ENCODE peak calls at places on chromosome X, in six cellular contexts. O, J, L, U, A and P are unnamed samples.

GRCh38 chrX:110321081-110321480 is 3.2 kb upstream of the AMMECR1 start:
- DNase-seq in U (no peak), L (no peak), O (no peak), A (no peak), J (no peak), P (no peak)

GRCh38 chrX:73768120-73768519 is 205.1 kb downstream of the CHIC1 start:
- DNase-seq in A (no peak), J (no peak), L (no peak), O (no peak), U (no peak), P (no peak)

GRCh38 chrX:49246541-49246940 is 11.3 kb downstream of the CCDC22 start:
- DNase-seq in U (no peak), L (no peak), J (no peak), A (no peak), O (no peak), P (no peak)

GRCh38 chrX:49877397-49878101 is 1.7 kb upstream of the USP27X start:
- DNase-seq in A (no peak), O (no peak), U (no peak), J (no peak), L (no peak), P (no peak)

GRCh38 chrX:42992199-42992943 is 214.4 kb upstream of the PPP1R2C start:
- DNase-seq in A (no peak), O (no peak), J (no peak), U (no peak), L (no peak), P (no peak)

GRCh38 chrX:141341341-141341740 is 99.0 kb upstream of the SPANXC start:
- DNase-seq in L (no peak), U (no peak), J (no peak), A (no peak), O (no peak), P (no peak)

GRCh38 chrX:103540145-103540544 is 20.9 kb upstream of the RAB40A start:
- DNase-seq in U (no peak), A (no peak), O (no peak), L (no peak), J (no peak), P (no peak)

GRCh38 chrX:69318651-69319305 is 153.5 kb upstream of the PJA1 start:
- DNase-seq in L (peak; percentile 7), J (no peak), A (no peak), O (peak; percentile 31), U (no peak), P (no peak)

GRCh38 chrX:12721042-12721441 is 70.2 kb upstream of the PRPS2 start:
- DNase-seq in J (no peak), O (no peak), L (no peak), A (no peak), U (no peak), P (no peak)

GRCh38 chrX:128438082-128438481 is 385.9 kb upstream of the ACTRT1 start:
- DNase-seq in J (no peak), U (no peak), O (no peak), A (no peak), L (no peak), P (no peak)

GRCh38 chrX:103658681-103659433 is 27.6 kb downstream of the MORF4L2 start:
- DNase-seq in U (no peak), L (no peak), A (no peak), J (no peak), O (no peak), P (no peak)

GRCh38 chrX:15441464-15441863 is 51.7 kb downstream of the PIR start:
- DNase-seq in L (no peak), A (no peak), O (no peak), U (no peak), J (no peak), P (no peak)

GRCh38 chrX:68660746-68661145 is 13.3 kb downstream of the STARD8 start:
- DNase-seq in A (no peak), U (no peak), O (no peak), J (no peak), L (no peak), P (no peak)

GRCh38 chrX:101764538-101764937 is 104.9 kb upstream of the ARMCX2 start:
- DNase-seq in O (no peak), U (no peak), J (no peak), A (no peak), L (no peak), P (no peak)

GRCh38 chrX:155959018-155959587 is 38.4 kb upstream of the IL9R start:
- DNase-seq in J (no peak), O (no peak), L (no peak), A (no peak), U (no peak), P (no peak)

GRCh38 chrX:73851014-73852009 is 288.3 kb downstream of the CHIC1 start:
- DNase-seq in L (peak; percentile 70), J (no peak), U (no peak), O (no peak), A (peak; percentile 94), P (peak; percentile 90)

GRCh38 chrX:149073464-149073863 is 431.6 kb downstream of the IDS start:
- DNase-seq in A (no peak), L (no peak), J (no peak), U (no peak), O (peak; percentile 19), P (no peak)

GRCh38 chrX:18931972-18932371 is 51.9 kb downstream of the PHKA2 start:
- DNase-seq in A (no peak), O (no peak), L (peak; percentile 64), U (no peak), J (no peak), P (no peak)

GRCh38 chrX:13372203-13372980 is 52.5 kb upstream of the ATXN3L start:
- DNase-seq in J (no peak), O (no peak), U (no peak), L (no peak), A (no peak), P (no peak)

GRCh38 chrX:153953342-153953830 is 8.9 kb upstream of the RENBP start:
- DNase-seq in U (peak; percentile 28), L (peak; percentile 95), J (no peak), A (no peak), O (peak; percentile 92), P (peak; percentile 81)

GRCh38 chrX:9656277-9656676 is 109.4 kb downstream of the GPR143 start:
- DNase-seq in U (no peak), J (no peak), A (no peak), L (no peak), O (no peak), P (no peak)

GRCh38 chrX:9909254-9909653 is 57.9 kb upstream of the CLDN34 start:
- DNase-seq in U (no peak), L (no peak), J (no peak), A (no peak), O (no peak), P (no peak)

DNA sequence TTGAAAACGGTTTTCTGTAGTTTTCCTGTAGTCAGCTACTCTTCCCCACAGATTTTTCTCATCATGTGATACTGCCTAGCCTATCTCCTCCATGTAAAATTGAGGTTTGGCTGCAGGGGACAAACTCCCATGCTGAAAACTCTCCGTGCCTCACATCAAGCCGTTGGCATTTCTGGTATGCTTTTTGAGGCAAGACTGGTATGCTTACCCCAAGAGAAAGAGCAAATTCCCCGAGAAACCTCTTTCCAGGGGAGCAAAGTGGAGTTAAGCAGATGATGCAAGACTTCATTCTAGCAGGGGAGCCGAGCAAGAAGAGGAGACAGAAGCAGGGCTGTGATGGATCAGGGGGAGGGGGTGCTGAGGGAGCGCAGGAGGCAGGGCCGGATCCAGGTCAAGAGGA is 4.8 kb downstream of the SOWAHD start:
- DNase-seq in O (no peak), U (no peak), J (no peak), L (no peak), A (no peak), P (no peak)
- H3K4me1 ChIP-seq in O (peaks cover 12% of the 10 kb centered on the region), U (no peaks in the 10 kb centered on the region), J (peaks cover 7% of the 10 kb centered on the region), L (peaks cover 5% of the 10 kb centered on the region), A (peaks cover 5% of the 10 kb centered on the region), P (peaks cover 7% of the 10 kb centered on the region)

GRCh38 chrX:47836164-47837072 is at the start of gene ZNF81:
- DNase-seq in L (peak; percentile 86), O (peak; percentile 97), J (peak; percentile 90), A (peak; percentile 97), U (peak; percentile 90), P (peak; percentile 96)
- TF ChIP-seq POLR2AphosphoS5 in L (peak; percentile 57), O (peak; percentile 82), J (peak; percentile 55), A (peak; percentile 36), U (peak; percentile 90), P (peak; percentile 47)

DNA sequence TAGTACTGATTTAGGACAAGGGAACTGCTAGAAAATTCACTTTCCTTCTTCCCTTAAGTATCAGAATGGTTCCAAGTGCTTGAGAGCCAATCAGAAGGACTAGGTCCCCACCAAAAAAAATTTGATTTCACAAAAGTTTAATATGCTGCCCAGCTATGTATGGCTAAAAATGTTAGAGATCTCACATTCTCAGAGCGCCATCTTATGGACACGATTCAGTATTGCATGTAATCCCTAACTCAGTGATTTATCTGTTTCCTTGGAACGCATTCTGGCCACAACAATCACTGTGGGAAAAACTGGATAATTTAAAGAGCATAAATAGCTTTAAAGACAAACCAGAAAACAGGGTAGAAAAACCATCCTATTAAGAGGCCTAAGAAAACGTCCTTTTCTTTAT is 255.1 kb upstream of the GPC4 start:
- DNase-seq in A (no peak), O (no peak), U (peak; percentile 24), L (peak; percentile 48), J (peak; percentile 12), P (no peak)
- H3K4me1 ChIP-seq in A (no peaks in the 10 kb centered on the region), O (peaks cover 19% of the 10 kb centered on the region), U (no peaks in the 10 kb centered on the region), L (no peaks in the 10 kb centered on the region), J (no peaks in the 10 kb centered on the region), P (peaks cover 4% of the 10 kb centered on the region)

GRCh38 chrX:38514014-38514854 is 47.1 kb upstream of the TSPAN7 start:
- DNase-seq in J (no peak), A (no peak), L (no peak), U (no peak), O (no peak), P (no peak)

GRCh38 chrX:38516196-38516595 is 45.1 kb upstream of the TSPAN7 start:
- DNase-seq in L (no peak), J (no peak), O (no peak), U (no peak), A (no peak), P (no peak)

GRCh38 chrX:38515291-38515690 is 46.1 kb upstream of the TSPAN7 start:
- DNase-seq in J (no peak), U (no peak), O (no peak), L (no peak), A (no peak), P (no peak)

DNA sequence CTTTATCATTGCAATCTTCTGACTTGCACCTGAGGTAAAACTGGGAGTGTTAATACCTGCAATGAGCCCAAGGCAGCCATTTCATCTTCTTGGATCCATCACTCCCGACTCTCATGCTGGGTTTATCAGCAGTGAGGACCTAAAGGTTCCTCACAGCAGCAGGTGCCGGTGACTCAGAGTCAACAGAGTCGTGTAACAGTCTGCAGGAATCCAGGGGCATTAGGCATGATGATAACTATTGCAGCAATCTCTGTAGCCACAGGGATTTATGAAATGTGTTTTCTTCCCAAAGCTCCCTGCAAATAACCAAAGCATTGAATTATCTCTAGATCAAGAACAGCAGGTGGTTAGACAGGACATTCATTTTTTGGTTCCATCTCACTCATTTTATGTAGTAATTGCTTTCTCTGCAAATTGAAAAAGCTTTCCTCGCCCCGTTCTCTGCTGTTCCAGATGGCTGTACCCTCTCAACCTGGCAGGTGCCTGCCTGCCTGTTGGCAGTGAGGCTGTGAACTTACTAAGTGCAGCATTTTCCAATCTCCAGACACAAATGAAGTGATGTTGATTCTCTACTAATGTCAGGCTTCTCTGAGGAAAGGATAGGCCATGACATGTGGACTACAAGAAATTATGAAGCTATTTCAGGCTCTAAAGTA is 48.1 kb upstream of the TSPAN7 start:
- DNase-seq in O (no peak), A (no peak), L (no peak), J (no peak), U (no peak), P (no peak)
- TF ChIP-seq POLR2AphosphoS5 in O (no peak), A (no peak), L (no peak), J (no peak), U (no peak), P (no peak)